ENCODE peak calls at places on chromosomes 5 and 9, in ten cellular contexts. D is Right ventricle myocardium inferior, Z is germinal center, J is prostate gland, M is foreskin fibroblast, F is right lobe of liver, V is ACHN, K is kidney glomerular epithelial cell, W is cardiac fibroblast, B is caudate nucleus. O is an unnamed sample.

GRCh38 chr9:129241725-129242124 is 63.7 kb upstream of the IER5L start:
- DNase-seq in D (no peak), Z (no peak), J (no peak), M (no peak), F (peak; percentile 8), V (no peak), K (no peak), W (no peak), B (no peak), O (no peak)

GRCh38 chr9:131275332-131276106 is 791 bp downstream of the FAM78A start:
- DNase-seq in D (peak; percentile 76), Z (peak; percentile 42), J (no peak), M (no peak), F (peak; percentile 47), V (no peak), K (no peak), W (no peak), B (no peak), O (no peak)

GRCh38 chr5:73459366-73459765 is 10.8 kb upstream of the FOXD1 start:
- DNase-seq in D (no peak), Z (no peak), J (no peak), M (no peak), F (no peak), V (no peak), K (peak; percentile 62), W (no peak), B (no peak), O (no peak)

GRCh38 chr5:158406884-158407790 is 548.2 kb upstream of the CLINT1 start:
- DNase-seq in D (no peak), Z (no peak), J (no peak), M (peak; percentile 81), F (no peak), V (no peak), K (peak; percentile 49), W (peak; percentile 63), B (no peak), O (no peak)

GRCh38 chr9:127397722-127398647 is 1.0 kb downstream of the SLC2A8 start:
- DNase-seq in D (no peak), Z (peak; percentile 33), J (peak; percentile 21), M (peak; percentile 70), F (peak; percentile 59), V (peak; percentile 33), K (peak; percentile 3), W (peak; percentile 27), B (no peak), O (peak; percentile 62)

GRCh38 chr9:115548826-115549225 is 430.9 kb upstream of the TNC start:
- DNase-seq in D (no peak), Z (no peak), J (no peak), M (peak; percentile 36), F (no peak), V (no peak), K (no peak), W (no peak), B (no peak), O (no peak)

GRCh38 chr9:106526805-106527204 is 336.2 kb upstream of the ZNF462 start:
- DNase-seq in D (no peak), Z (no peak), J (no peak), M (no peak), F (no peak), V (no peak), K (no peak), W (no peak), B (no peak), O (no peak)

GRCh38 chr5:137752873-137753226 is 1.3 kb downstream of the HNRNPA0 start:
- DNase-seq in D (no peak), Z (no peak), J (peak; percentile 5), M (no peak), F (no peak), V (peak; percentile 34), K (no peak), W (peak; percentile 42), B (no peak), O (no peak)

GRCh38 chr9:71465392-71465791 is 302.9 kb downstream of the CEMIP2 start:
- DNase-seq in D (no peak), Z (no peak), J (no peak), M (no peak), F (no peak), V (no peak), K (no peak), W (no peak), B (no peak), O (no peak)

GRCh38 chr9:91572044-91572443 is 148.4 kb upstream of the NFIL3 start:
- DNase-seq in D (no peak), Z (no peak), J (peak; percentile 19), M (peak; percentile 2), F (no peak), V (no peak), K (no peak), W (peak; percentile 66), B (no peak), O (no peak)

GRCh38 chr5:172440486-172440885 is 13.8 kb downstream of the SH3PXD2B start:
- DNase-seq in D (no peak), Z (no peak), J (no peak), M (no peak), F (no peak), V (no peak), K (no peak), W (no peak), B (no peak), O (no peak)

GRCh38 chr5:2860101-2860500 is 108.6 kb upstream of the IRX2 start:
- DNase-seq in D (no peak), Z (no peak), J (no peak), M (no peak), F (no peak), V (no peak), K (no peak), W (no peak), B (no peak), O (no peak)

GRCh38 chr9:81076131-81076530 is 613.2 kb downstream of the TLE1 start:
- DNase-seq in D (no peak), Z (no peak), J (no peak), M (peak; percentile 34), F (no peak), V (no peak), K (no peak), W (no peak), B (no peak), O (no peak)

GRCh38 chr9:83432104-83432627 is 106.0 kb downstream of the FRMD3 start:
- DNase-seq in D (peak; percentile 85), Z (no peak), J (peak; percentile 79), M (peak; percentile 62), F (peak; percentile 60), V (peak; percentile 13), K (peak; percentile 26), W (peak; percentile 62), B (peak; percentile 7), O (peak; percentile 63)

GRCh38 chr9:110808599-110808980 is 140.0 kb downstream of the MUSK start:
- DNase-seq in D (no peak), Z (no peak), J (no peak), M (no peak), F (no peak), V (no peak), K (no peak), W (no peak), B (no peak), O (no peak)

GRCh38 chr9:25225938-25226760 is 452.1 kb downstream of the TUSC1 start:
- DNase-seq in D (no peak), Z (no peak), J (no peak), M (no peak), F (no peak), V (no peak), K (no peak), W (no peak), B (no peak), O (no peak)

GRCh38 chr9:127541865-127542264 is 70.2 kb upstream of the STXBP1 start:
- DNase-seq in D (peak; percentile 70), Z (no peak), J (no peak), M (peak; percentile 78), F (no peak), V (no peak), K (no peak), W (peak; percentile 84), B (no peak), O (no peak)

GRCh38 chr5:41625571-41625970 is 115.2 kb upstream of the PLCXD3 start:
- DNase-seq in D (no peak), Z (no peak), J (no peak), M (no peak), F (no peak), V (no peak), K (no peak), W (no peak), B (no peak), O (no peak)

GRCh38 chr5:36744041-36744677 is 132.4 kb upstream of the NIPBL start:
- DNase-seq in D (no peak), Z (no peak), J (peak; percentile 82), M (no peak), F (no peak), V (no peak), K (no peak), W (no peak), B (no peak), O (no peak)

GRCh38 chr9:128162215-128163026 is 2.4 kb downstream of the BBLN start:
- DNase-seq in D (peak; percentile 76), Z (no peak), J (no peak), M (peak; percentile 59), F (no peak), V (peak; percentile 60), K (no peak), W (peak; percentile 59), B (no peak), O (peak; percentile 50)

GRCh38 chr5:171592741-171593140 is 173.3 kb downstream of the FGF18 start:
- DNase-seq in D (no peak), Z (no peak), J (no peak), M (no peak), F (no peak), V (no peak), K (no peak), W (no peak), B (no peak), O (no peak)

GRCh38 chr5:154756871-154757646 is 1.9 kb downstream of the LARP1 start:
- DNase-seq in D (peak; percentile 74), Z (peak; percentile 40), J (peak; percentile 37), M (peak; percentile 79), F (peak; percentile 64), V (peak; percentile 25), K (no peak), W (peak; percentile 53), B (peak; percentile 64), O (peak; percentile 60)

GRCh38 chr9:29691758-29692407 is 2118.6 kb upstream of the C9orf72 start:
- DNase-seq in D (peak; percentile 11), Z (no peak), J (no peak), M (peak; percentile 5), F (no peak), V (peak; percentile 34), K (no peak), W (peak; percentile 57), B (no peak), O (no peak)

GRCh38 chr9:123225374-123225813 is 43.0 kb downstream of the STRBP start:
- DNase-seq in D (no peak), Z (peak; percentile 67), J (peak; percentile 32), M (peak; percentile 73), F (no peak), V (peak; percentile 75), K (peak; percentile 67), W (peak; percentile 64), B (peak; percentile 16), O (peak; percentile 64)

GRCh38 chr5:173907686-173908371 is 19.7 kb downstream of the CPEB4 start:
- DNase-seq in D (no peak), Z (no peak), J (no peak), M (no peak), F (peak; percentile 28), V (peak; percentile 2), K (peak; percentile 66), W (peak; percentile 29), B (no peak), O (no peak)

GRCh38 chr9:125989090-125989501 is 241.9 kb downstream of the PBX3 start:
- DNase-seq in D (no peak), Z (no peak), J (no peak), M (no peak), F (peak; percentile 11), V (no peak), K (no peak), W (no peak), B (no peak), O (no peak)

GRCh38 chr9:8751531-8751930 is 952.0 kb upstream of the DMAC1 start:
- DNase-seq in D (no peak), Z (no peak), J (no peak), M (peak; percentile 31), F (no peak), V (no peak), K (no peak), W (no peak), B (no peak), O (no peak)

GRCh38 chr9:109323771-109324170 is 2.9 kb upstream of the EPB41L4B start:
- DNase-seq in D (no peak), Z (no peak), J (no peak), M (no peak), F (no peak), V (no peak), K (no peak), W (no peak), B (no peak), O (no peak)

O was measured in AG08396.